ENCODE peak calls at places on chromosomes 3 and 15, in five cellular contexts. One of them, this sample, is unnamed.
A peak's percentile ranks its signal among the peaks of the same experiment; 100 is the strongest.

GRCh38 chr3:110343945-110344344 is 727.7 kb upstream of the NECTIN3 start:
- DNase-seq in SK-N-SH: no peak
- DNase-seq in K562: no peak
- DNase-seq in A549: peak; percentile 45
- DNase-seq in GM12878: no peak
- DNase-seq in this sample: peak; percentile 33

GRCh38 chr3:104437891-104438290 is 928.8 kb upstream of the ALCAM start:
- DNase-seq in SK-N-SH: no peak
- DNase-seq in K562: no peak
- DNase-seq in A549: no peak
- DNase-seq in GM12878: no peak
- DNase-seq in this sample: peak; percentile 10

GRCh38 chr3:80285370-80285769 is 517.6 kb upstream of the ROBO1 start:
- DNase-seq in SK-N-SH: no peak
- DNase-seq in K562: no peak
- DNase-seq in A549: no peak
- DNase-seq in GM12878: no peak
- DNase-seq in this sample: no peak

GRCh38 chr3:137766069-137766960 is 2.2 kb downstream of the SOX14 start:
- DNase-seq in SK-N-SH: peak; percentile 27
- DNase-seq in K562: no peak
- DNase-seq in A549: no peak
- DNase-seq in GM12878: no peak
- DNase-seq in this sample: no peak

GRCh38 chr3:114649331-114649730 is 355.5 kb downstream of the TIGIT start:
- DNase-seq in SK-N-SH: no peak
- DNase-seq in K562: no peak
- DNase-seq in A549: peak; percentile 54
- DNase-seq in GM12878: no peak
- DNase-seq in this sample: peak; percentile 54

GRCh38 chr15:31267161-31268107 is 59.2 kb upstream of the KLF13 start:
- DNase-seq in SK-N-SH: no peak
- DNase-seq in K562: no peak
- DNase-seq in A549: no peak
- DNase-seq in GM12878: no peak
- DNase-seq in this sample: no peak

GRCh38 chr3:168053115-168053514 is 42.6 kb downstream of the GOLIM4 start:
- DNase-seq in SK-N-SH: no peak
- DNase-seq in K562: no peak
- DNase-seq in A549: no peak
- DNase-seq in GM12878: no peak
- DNase-seq in this sample: no peak

GRCh38 chr15:78438595-78439285 is 724 bp downstream of the IREB2 start:
- DNase-seq in SK-N-SH: peak; percentile 46
- DNase-seq in K562: no peak
- DNase-seq in A549: peak; percentile 31
- DNase-seq in GM12878: no peak
- DNase-seq in this sample: no peak

GRCh38 chr3:96970211-96970610 is 155.8 kb downstream of the EPHA6 start:
- DNase-seq in SK-N-SH: no peak
- DNase-seq in K562: no peak
- DNase-seq in A549: no peak
- DNase-seq in GM12878: no peak
- DNase-seq in this sample: peak; percentile 1

GRCh38 chr3:14393440-14394111 is 8.8 kb upstream of the SLC6A6 start:
- DNase-seq in SK-N-SH: no peak
- DNase-seq in K562: no peak
- DNase-seq in A549: no peak
- DNase-seq in GM12878: no peak
- DNase-seq in this sample: peak; percentile 41

GRCh38 chr3:112376996-112377395 is 44.0 kb downstream of the CD200 start:
- DNase-seq in SK-N-SH: no peak
- DNase-seq in K562: no peak
- DNase-seq in A549: no peak
- DNase-seq in GM12878: no peak
- DNase-seq in this sample: peak; percentile 87

GRCh38 chr15:81312790-81313543 is 11.0 kb downstream of the STARD5 start:
- DNase-seq in SK-N-SH: no peak
- DNase-seq in K562: no peak
- DNase-seq in A549: peak; percentile 81
- DNase-seq in GM12878: no peak
- DNase-seq in this sample: peak; percentile 99
- TF ChIP-seq RCOR1 in SK-N-SH: no peak
- TF ChIP-seq RCOR1 in K562: no peak
- TF ChIP-seq RCOR1 in A549: no peak
- TF ChIP-seq RCOR1 in GM12878: no peak
- TF ChIP-seq RCOR1 in this sample: peak; percentile 14

GRCh38 chr3:57082481-57082880 is 22.0 kb downstream of the SPATA12 start:
- DNase-seq in SK-N-SH: no peak
- DNase-seq in K562: no peak
- DNase-seq in A549: no peak
- DNase-seq in GM12878: no peak
- DNase-seq in this sample: no peak

GRCh38 chr3:57079221-57079831 is 18.9 kb downstream of the SPATA12 start:
- DNase-seq in SK-N-SH: peak; percentile 93
- DNase-seq in K562: peak; percentile 91
- DNase-seq in A549: peak; percentile 46
- DNase-seq in GM12878: no peak
- DNase-seq in this sample: no peak

GRCh38 chr3:57078366-57079220 is 18.1 kb downstream of the SPATA12 start:
- DNase-seq in SK-N-SH: peak; percentile 81
- DNase-seq in K562: peak; percentile 57
- DNase-seq in A549: peak; percentile 22
- DNase-seq in GM12878: no peak
- DNase-seq in this sample: peak; percentile 16

GRCh38 chr3:57080171-57080570 is 19.7 kb downstream of the SPATA12 start:
- DNase-seq in SK-N-SH: no peak
- DNase-seq in K562: no peak
- DNase-seq in A549: no peak
- DNase-seq in GM12878: no peak
- DNase-seq in this sample: no peak

DNA sequence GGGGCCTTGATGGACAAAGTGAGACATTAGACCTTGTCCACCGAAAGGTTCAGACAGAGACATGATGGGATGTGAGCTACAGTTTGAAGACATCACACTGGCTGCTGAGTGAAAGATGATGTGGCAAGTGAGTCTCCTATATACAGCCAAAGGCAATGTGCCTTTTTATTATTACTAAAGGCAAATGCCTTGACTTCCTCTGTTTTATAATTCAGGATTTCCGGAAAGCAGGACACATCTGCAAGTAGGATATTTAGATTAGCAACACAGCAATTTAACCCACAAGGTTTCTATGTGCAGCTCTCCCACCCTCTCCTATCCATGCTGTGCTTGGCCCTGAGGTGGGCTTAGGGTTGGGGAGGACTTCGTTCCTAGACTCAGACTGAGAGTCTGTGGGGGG is 20.7 kb downstream of the SPATA12 start:
- DNase-seq in SK-N-SH: no peak
- DNase-seq in K562: no peak
- DNase-seq in A549: no peak
- DNase-seq in GM12878: no peak
- DNase-seq in this sample: no peak
- TF ChIP-seq RCOR1 in SK-N-SH: no peak
- TF ChIP-seq RCOR1 in K562: no peak
- TF ChIP-seq RCOR1 in A549: no peak
- TF ChIP-seq RCOR1 in GM12878: no peak
- TF ChIP-seq RCOR1 in this sample: no peak

DNA sequence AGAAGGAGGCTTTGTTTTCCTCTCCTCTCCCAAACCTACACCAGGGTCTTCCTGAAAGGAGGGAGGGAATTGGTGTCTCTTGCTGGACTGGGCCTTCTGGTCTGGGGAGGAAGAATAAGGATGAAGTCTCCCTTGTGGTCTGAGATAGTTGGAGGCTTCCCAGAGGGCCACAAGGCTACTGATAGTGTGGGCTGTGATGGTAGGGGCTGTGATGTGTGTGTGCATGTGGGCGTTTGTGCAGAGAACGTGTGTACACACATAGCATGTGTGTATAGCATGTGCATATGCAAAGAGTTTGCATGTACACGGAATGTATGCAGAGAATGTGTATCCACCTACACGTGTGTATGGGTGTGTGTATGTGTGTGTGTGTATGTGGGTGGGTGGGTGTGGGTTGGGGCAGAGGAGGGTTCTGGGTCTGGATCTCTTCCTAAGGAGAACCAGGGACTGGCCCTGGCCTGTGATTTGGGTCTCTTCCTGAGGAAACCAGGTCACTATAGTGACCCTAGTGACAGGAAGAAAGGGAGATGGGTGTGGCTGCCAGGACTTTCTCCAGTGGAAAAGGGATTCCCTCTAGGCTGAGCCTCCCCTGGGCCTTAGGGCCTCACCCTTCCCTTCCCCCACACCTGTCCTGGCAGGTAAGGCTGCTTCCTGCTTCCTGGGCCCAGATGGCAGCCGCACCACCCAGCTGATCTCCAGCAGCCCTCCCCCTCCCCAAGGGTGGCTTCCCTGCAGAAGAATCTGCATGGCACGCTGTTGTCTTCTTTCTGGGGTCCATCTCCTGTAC is 1.7 kb downstream of the FLNB start:
- DNase-seq in SK-N-SH: no peak
- DNase-seq in K562: no peak
- DNase-seq in A549: peak; percentile 62
- DNase-seq in GM12878: no peak
- DNase-seq in this sample: no peak
- TF ChIP-seq RCOR1 in SK-N-SH: no peak
- TF ChIP-seq RCOR1 in K562: no peak
- TF ChIP-seq RCOR1 in A549: no peak
- TF ChIP-seq RCOR1 in GM12878: no peak
- TF ChIP-seq RCOR1 in this sample: no peak

DNA sequence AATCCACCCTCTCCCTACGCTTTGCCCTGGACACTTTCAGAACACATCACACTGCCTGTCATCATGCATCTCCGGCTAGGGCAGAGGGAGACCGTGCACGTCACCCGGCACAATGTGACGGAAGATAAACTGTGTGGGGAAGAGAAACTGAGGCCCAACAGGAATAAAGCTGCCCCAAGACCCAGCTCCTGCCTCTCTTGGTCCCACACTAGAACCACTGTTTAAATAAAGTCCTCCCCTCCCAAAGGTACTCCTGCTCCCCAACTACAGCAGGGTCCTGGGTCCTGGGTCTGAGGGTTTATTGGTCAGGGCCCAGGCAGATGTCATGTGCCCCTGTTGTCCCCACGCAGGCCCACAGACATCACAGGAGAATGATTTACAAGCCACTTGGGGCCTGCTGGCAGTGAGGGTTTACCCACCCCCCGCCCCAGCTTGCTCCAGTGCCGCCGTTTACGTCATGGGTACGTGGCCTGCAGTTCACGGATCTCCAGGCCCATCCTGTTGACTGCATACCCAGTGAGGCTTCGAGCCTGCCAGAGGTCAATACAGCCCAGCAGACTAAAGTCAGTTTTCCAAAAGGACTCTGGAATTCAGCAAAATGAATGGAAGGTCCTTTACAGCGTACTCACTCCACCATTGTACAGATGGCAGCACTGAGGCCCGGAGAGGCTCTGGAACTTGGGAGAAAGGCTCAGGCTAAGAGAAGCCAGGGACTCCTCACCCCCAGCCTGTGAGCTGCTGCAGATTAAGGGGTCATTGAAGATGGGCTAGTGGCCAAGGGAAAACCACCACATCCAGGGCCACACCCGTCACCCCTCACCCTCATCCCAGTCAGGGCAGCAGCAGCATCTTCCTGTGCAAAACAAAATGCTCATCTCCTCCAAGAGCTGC is 23.2 kb downstream of the ALS2CL start:
- DNase-seq in SK-N-SH: peak; percentile 11
- DNase-seq in K562: no peak
- DNase-seq in A549: no peak
- DNase-seq in GM12878: no peak
- DNase-seq in this sample: no peak
- TF ChIP-seq RCOR1 in SK-N-SH: no peak
- TF ChIP-seq RCOR1 in K562: no peak
- TF ChIP-seq RCOR1 in A549: no peak
- TF ChIP-seq RCOR1 in GM12878: no peak
- TF ChIP-seq RCOR1 in this sample: no peak

This sample was measured in IMR-90.